ENCODE peak calls at places on chromosome 17, in eight cellular contexts. N, V, I, F, J, Q, G and O are unnamed samples.

GRCh38 chr17:31469959-31470358 is 78.5 kb downstream of the RAB11FIP4 start:
- DNase-seq in N (no peak), V (no peak), I (no peak), F (no peak), J (no peak), Q (no peak), G (no peak), O (no peak)

GRCh38 chr17:34434065-34434464 is 71.0 kb upstream of the CCL1 start:
- DNase-seq in N (no peak), V (no peak), I (no peak), F (no peak), J (no peak), Q (no peak), G (no peak), O (no peak)

GRCh38 chr17:2435852-2436251 is 35.0 kb upstream of the MNT start:
- DNase-seq in N (no peak), V (no peak), I (no peak), F (no peak), J (no peak), Q (no peak), G (no peak), O (no peak)

GRCh38 chr17:11564483-11565380 is 33.5 kb upstream of the DNAH9 start:
- DNase-seq in N (no peak), V (no peak), I (no peak), F (peak), J (no peak), Q (no peak), G (no peak), O (no peak)

GRCh38 chr17:64420143-64420670 is 28.7 kb upstream of the MILR1 start:
- DNase-seq in N (no peak), V (peak), I (no peak), F (peak), J (peak), Q (peak), G (peak), O (no peak)

GRCh38 chr17:30573603-30574175 is 96.5 kb downstream of the GOSR1 start:
- DNase-seq in N (no peak), V (no peak), I (no peak), F (no peak), J (no peak), Q (no peak), G (no peak), O (no peak)

GRCh38 chr17:70081885-70082284 is 6.9 kb downstream of the KCNJ16 start:
- DNase-seq in N (no peak), V (no peak), I (no peak), F (no peak), J (no peak), Q (no peak), G (no peak), O (no peak)

GRCh38 chr17:60386475-60387058 is 5.4 kb downstream of the USP32 start:
- DNase-seq in N (no peak), V (no peak), I (no peak), F (no peak), J (no peak), Q (no peak), G (no peak), O (no peak)

GRCh38 chr17:71869293-71869692 is 251.5 kb upstream of the SOX9 start:
- DNase-seq in N (no peak), V (no peak), I (no peak), F (no peak), J (no peak), Q (no peak), G (no peak), O (no peak)

GRCh38 chr17:18025596-18026407 is 13.2 kb downstream of the ATPAF2 start:
- DNase-seq in N (no peak), V (peak), I (no peak), F (no peak), J (peak), Q (no peak), G (peak), O (no peak)

GRCh38 chr17:74354123-74354522 is 7.5 kb downstream of the BTBD17 start:
- DNase-seq in N (no peak), V (no peak), I (peak), F (no peak), J (no peak), Q (peak), G (no peak), O (no peak)

GRCh38 chr17:58153046-58153445 is 4.9 kb downstream of the OR4D1 start:
- DNase-seq in N (no peak), V (no peak), I (peak), F (no peak), J (no peak), Q (no peak), G (no peak), O (no peak)

GRCh38 chr17:29930399-29931010 is 477 bp upstream of the SSH2 start:
- DNase-seq in N (no peak), V (no peak), I (no peak), F (no peak), J (no peak), Q (no peak), G (peak), O (no peak)

GRCh38 chr17:55121268-55121667 is 143.5 kb upstream of the HLF start:
- DNase-seq in N (no peak), V (no peak), I (no peak), F (no peak), J (no peak), Q (no peak), G (no peak), O (no peak)

GRCh38 chr17:4504188-4504587 is 5.5 kb downstream of the SPNS2 start:
- DNase-seq in N (no peak), V (no peak), I (no peak), F (no peak), J (no peak), Q (no peak), G (no peak), O (no peak)

GRCh38 chr17:66493283-66494019 is 191.0 kb downstream of the PRKCA start:
- DNase-seq in N (no peak), V (no peak), I (no peak), F (no peak), J (peak), Q (no peak), G (peak), O (no peak)

GRCh38 chr17:83053779-83054451 is 25.5 kb upstream of the METRNL start:
- DNase-seq in N (peak), V (no peak), I (peak), F (no peak), J (no peak), Q (no peak), G (no peak), O (no peak)

GRCh38 chr17:32806646-32807045 is 70.3 kb downstream of the MYO1D start:
- DNase-seq in N (no peak), V (no peak), I (no peak), F (no peak), J (no peak), Q (no peak), G (no peak), O (no peak)

GRCh38 chr17:67390646-67391480 is 13.8 kb downstream of the PITPNC1 start:
- DNase-seq in N (peak), V (no peak), I (peak), F (peak), J (peak), Q (peak), G (peak), O (no peak)

GRCh38 chr17:50986989-50987660 is 121.0 kb upstream of the TOB1 start:
- DNase-seq in N (no peak), V (no peak), I (no peak), F (no peak), J (peak), Q (no peak), G (peak), O (no peak)

GRCh38 chr17:29376667-29377268 is 13.4 kb upstream of the TAOK1 start:
- DNase-seq in N (no peak), V (peak), I (peak), F (peak), J (peak), Q (no peak), G (peak), O (no peak)

GRCh38 chr17:73650147-73650546 is 5.9 kb upstream of the SDK2 start:
- DNase-seq in N (no peak), V (no peak), I (no peak), F (no peak), J (peak), Q (no peak), G (no peak), O (no peak)

GRCh38 chr17:50953831-50954601 is 87.9 kb upstream of the TOB1 start:
- DNase-seq in N (peak), V (peak), I (peak), F (peak), J (peak), Q (no peak), G (peak), O (no peak)

GRCh38 chr17:77893144-77894044 is 65.1 kb upstream of the TNRC6C start:
- DNase-seq in N (no peak), V (no peak), I (no peak), F (no peak), J (no peak), Q (no peak), G (no peak), O (no peak)

GRCh38 chr17:32807577-32807976 is 69.3 kb downstream of the MYO1D start:
- DNase-seq in N (no peak), V (no peak), I (no peak), F (no peak), J (no peak), Q (no peak), G (no peak), O (no peak)

GRCh38 chr17:78499715-78500540 is 77.3 kb downstream of the DNAH17 start:
- DNase-seq in N (no peak), V (no peak), I (no peak), F (no peak), J (no peak), Q (no peak), G (no peak), O (no peak)

GRCh38 chr17:46193246-46193625 is at the start of gene KANSL1:
- DNase-seq in N (peak), V (peak), I (peak), F (peak), J (peak), Q (no peak), G (peak), O (peak)

GRCh38 chr17:61460796-61461585 is 8.8 kb downstream of the TBX4 start:
- DNase-seq in N (no peak), V (no peak), I (no peak), F (no peak), J (no peak), Q (no peak), G (peak), O (no peak)

GRCh38 chr17:80720624-80721577 is 176.3 kb downstream of the RPTOR start:
- DNase-seq in N (no peak), V (peak), I (no peak), F (no peak), J (peak), Q (peak), G (peak), O (no peak)

GRCh38 chr17:74343526-74344284 is 17.7 kb downstream of the KIF19 start:
- DNase-seq in N (no peak), V (no peak), I (no peak), F (no peak), J (no peak), Q (no peak), G (no peak), O (no peak)

GRCh38 chr17:58991718-58992331 is 114.9 kb downstream of the TRIM37 start:
- DNase-seq in N (no peak), V (no peak), I (no peak), F (no peak), J (peak), Q (no peak), G (peak), O (no peak)

GRCh38 chr17:77899494-77899893 is 59.0 kb upstream of the TNRC6C start:
- DNase-seq in N (no peak), V (no peak), I (no peak), F (no peak), J (peak), Q (no peak), G (no peak), O (no peak)

GRCh38 chr17:67628580-67629013 is 89.1 kb upstream of the NOL11 start:
- DNase-seq in N (peak), V (no peak), I (no peak), F (no peak), J (peak), Q (no peak), G (no peak), O (no peak)

GRCh38 chr17:72392056-72393010 is 271.5 kb downstream of the SOX9 start:
- DNase-seq in N (no peak), V (no peak), I (no peak), F (no peak), J (peak), Q (no peak), G (peak), O (no peak)

GRCh38 chr17:19705201-19705600 is 11.2 kb downstream of the SLC47A2 start:
- DNase-seq in N (no peak), V (no peak), I (no peak), F (no peak), J (no peak), Q (no peak), G (no peak), O (peak)

GRCh38 chr17:77666881-77667395 is 291.6 kb upstream of the TNRC6C start:
- DNase-seq in N (no peak), V (no peak), I (no peak), F (no peak), J (no peak), Q (no peak), G (no peak), O (no peak)

GRCh38 chr17:81336296-81336929 is 41.3 kb upstream of the SLC38A10 start:
- DNase-seq in N (no peak), V (no peak), I (no peak), F (no peak), J (no peak), Q (no peak), G (no peak), O (no peak)

GRCh38 chr17:35073183-35073790 is 9.8 kb upstream of the RFFL start:
- DNase-seq in N (no peak), V (no peak), I (no peak), F (no peak), J (no peak), Q (no peak), G (no peak), O (no peak)

DNA sequence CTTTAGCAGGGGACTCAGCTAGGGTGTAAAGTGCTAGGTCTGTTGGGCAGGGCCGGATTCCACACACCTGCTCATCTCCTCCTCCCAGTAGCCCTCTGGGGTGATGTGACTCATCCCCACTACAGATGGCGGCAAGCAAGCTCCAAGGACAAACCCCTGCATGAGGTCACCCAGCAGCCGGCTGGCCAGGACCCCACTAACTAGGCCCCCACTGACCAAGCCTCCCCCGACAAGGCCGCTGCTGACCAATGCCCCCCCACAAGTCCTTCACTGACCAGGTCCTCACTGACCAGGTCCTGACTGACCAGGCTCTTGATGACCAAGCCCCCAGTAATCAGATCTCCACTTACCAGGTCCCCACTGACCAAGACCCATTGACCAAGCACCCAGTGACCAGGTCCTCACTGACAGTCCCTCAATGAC is 36.7 kb downstream of the TNFRSF13B start:
- DNase-seq in N (no peak), V (peak), I (no peak), F (no peak), J (no peak), Q (no peak), G (no peak), O (no peak)
- H3K27ac ChIP-seq in N (no peak), V (no peak), I (no peak), F (no peak), J (no peak), Q (no peak), G (no peak), O (no peak)

DNA sequence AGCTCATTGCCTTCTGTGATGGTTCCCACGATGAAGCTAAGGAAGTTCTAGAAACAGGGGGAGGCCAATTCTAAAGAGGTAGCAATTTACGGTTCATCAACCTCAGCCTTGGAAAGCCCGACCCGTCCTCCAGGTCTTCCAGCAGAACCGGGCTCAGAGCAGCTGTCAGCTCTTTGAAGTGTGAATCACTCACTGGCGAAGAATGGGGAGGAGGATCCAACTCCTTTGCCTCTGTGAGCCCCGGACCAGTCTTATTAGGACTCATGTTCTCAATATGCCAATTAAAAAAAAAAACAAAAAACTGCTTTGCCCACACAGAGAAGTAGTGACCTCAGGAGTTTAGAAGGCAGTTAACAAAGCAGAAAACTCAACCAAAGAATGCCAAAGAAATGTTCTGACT is 31.4 kb downstream of the STX8 start:
- DNase-seq in N (no peak), V (no peak), I (no peak), F (no peak), J (no peak), Q (no peak), G (no peak), O (no peak)
- H3K27ac ChIP-seq in N (no peak), V (no peak), I (no peak), F (no peak), J (no peak), Q (no peak), G (no peak), O (no peak)

DNA sequence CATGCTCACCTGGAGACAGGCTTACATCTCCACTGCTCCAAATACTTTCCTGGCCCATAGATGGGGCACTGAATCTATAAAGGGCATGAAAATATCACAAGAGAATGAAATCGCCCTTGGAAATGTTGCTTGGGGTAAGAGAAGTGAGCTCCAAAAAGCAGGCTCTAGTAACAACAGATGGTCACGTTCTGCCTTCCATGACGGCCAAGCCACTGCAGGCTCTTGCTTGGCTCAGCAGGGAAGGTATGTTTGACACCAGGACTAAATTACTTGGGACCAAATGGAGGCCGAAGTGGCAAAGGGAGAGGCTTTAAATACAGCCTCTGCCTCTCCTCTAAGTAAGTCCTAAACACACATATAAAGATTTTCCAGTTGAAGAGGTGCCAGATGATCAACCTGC is 5.3 kb downstream of the ABR start:
- DNase-seq in N (no peak), V (no peak), I (no peak), F (no peak), J (no peak), Q (no peak), G (no peak), O (no peak)
- H3K27ac ChIP-seq in N (no peak), V (no peak), I (peak), F (peak), J (no peak), Q (no peak), G (no peak), O (peak)

DNA sequence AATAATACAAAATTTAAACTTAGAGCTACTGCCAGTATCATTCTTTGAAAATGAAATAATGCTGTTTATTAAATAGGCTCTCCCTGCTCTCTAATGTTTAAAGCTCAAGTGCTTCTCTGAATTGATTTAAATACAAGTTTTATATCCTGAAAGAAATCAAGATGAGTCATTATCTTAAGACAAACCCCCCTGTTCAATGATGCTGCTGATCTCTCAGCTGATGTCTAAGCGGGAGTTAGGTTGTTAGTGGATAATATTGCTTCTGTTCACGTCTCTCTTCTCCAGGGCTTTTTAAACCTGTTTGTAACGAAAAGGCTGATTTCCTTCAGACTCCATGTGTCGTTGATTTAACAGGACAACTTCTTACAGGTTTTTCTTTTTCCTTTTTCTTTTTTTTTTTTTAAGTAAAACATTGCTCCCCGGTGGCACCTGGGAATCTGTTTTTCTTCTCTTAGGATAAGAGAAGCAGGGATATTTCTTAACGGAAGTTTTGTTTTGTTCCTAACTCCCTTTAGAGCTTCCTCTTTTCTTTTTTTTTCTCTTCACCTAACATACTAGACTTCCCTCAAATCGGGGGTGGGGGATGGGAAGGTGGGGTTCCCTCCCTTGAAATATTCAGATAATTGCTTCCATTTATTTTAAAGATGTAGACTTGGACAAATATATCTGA is 804 bp upstream of the LYRM9 start:
- DNase-seq in N (no peak), V (no peak), I (no peak), F (no peak), J (no peak), Q (no peak), G (no peak), O (no peak)
- H3K27ac ChIP-seq in N (peak), V (no peak), I (peak), F (no peak), J (no peak), Q (peak), G (no peak), O (peak)

GRCh38 chr17:27496971-27497370 is 40.7 kb downstream of the KSR1 start:
- DNase-seq in N (no peak), V (no peak), I (no peak), F (no peak), J (no peak), Q (no peak), G (no peak), O (no peak)
- H3K27ac ChIP-seq in N (no peak), V (peak), I (no peak), F (no peak), J (no peak), Q (no peak), G (no peak), O (no peak)

GRCh38 chr17:40522250-40522960 is 21.0 kb upstream of the TNS4 start:
- DNase-seq in N (no peak), V (no peak), I (peak), F (no peak), J (peak), Q (no peak), G (peak), O (no peak)
- H3K27ac ChIP-seq in N (no peak), V (peak), I (no peak), F (no peak), J (no peak), Q (no peak), G (peak), O (peak)

GRCh38 chr17:48027322-48027981 is 10.1 kb downstream of the COPZ2 start:
- DNase-seq in N (no peak), V (no peak), I (no peak), F (no peak), J (no peak), Q (no peak), G (no peak), O (no peak)

GRCh38 chr17:48031966-48032365 is 5.6 kb downstream of the COPZ2 start:
- DNase-seq in N (no peak), V (no peak), I (no peak), F (no peak), J (no peak), Q (no peak), G (no peak), O (no peak)

GRCh38 chr17:48026503-48027321 is 10.9 kb downstream of the COPZ2 start:
- DNase-seq in N (peak), V (peak), I (peak), F (peak), J (peak), Q (peak), G (peak), O (no peak)

GRCh38 chr17:48028736-48029135 is 8.9 kb downstream of the COPZ2 start:
- DNase-seq in N (no peak), V (no peak), I (no peak), F (no peak), J (no peak), Q (no peak), G (no peak), O (no peak)

DNA sequence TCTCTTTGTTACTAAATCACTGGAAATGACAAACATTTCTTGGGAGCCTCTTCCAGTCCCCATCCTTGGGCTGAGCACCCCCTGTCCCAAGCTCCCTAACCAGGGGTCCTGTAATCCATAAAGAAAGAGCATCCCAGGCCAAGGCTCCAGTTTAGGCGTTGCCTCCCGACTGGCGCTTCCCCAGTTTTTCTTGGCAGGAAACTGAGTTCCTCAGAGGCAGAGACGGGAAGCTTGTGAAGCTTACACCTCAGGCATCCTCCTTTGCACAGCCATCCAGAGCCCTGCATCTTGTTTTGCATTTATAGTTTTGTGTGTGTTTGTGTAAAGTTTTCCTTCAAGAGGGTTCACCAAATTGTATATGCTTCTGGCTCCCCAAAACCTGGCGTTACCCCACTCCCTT is 7.1 kb downstream of the COPZ2 start:
- DNase-seq in N (no peak), V (no peak), I (peak), F (peak), J (peak), Q (no peak), G (no peak), O (no peak)
- H3K27ac ChIP-seq in N (no peak), V (peak), I (no peak), F (no peak), J (no peak), Q (no peak), G (no peak), O (peak)

GRCh38 chr17:43176119-43176570 is 5.1 kb downstream of the NBR1 start:
- DNase-seq in N (no peak), V (no peak), I (no peak), F (no peak), J (no peak), Q (no peak), G (no peak), O (no peak)
- H3K27ac ChIP-seq in N (no peak), V (no peak), I (no peak), F (peak), J (no peak), Q (no peak), G (no peak), O (peak)